ENCODE peak calls at places on chromosomes 3 and 15, in ten cellular contexts. Z is IMR-90, U is testis, A is body of pancreas, L is colonic mucosa, I is left ventricle myocardium inferior, G is A549, Q is stomach, O is BE2C, H is heart left ventricle. Y is an unnamed sample.
A peak's percentile ranks its signal among the peaks of the same experiment; 100 is the strongest.

GRCh38 chr3:179606534-179607085 is 2.0 kb downstream of the NDUFB5 start:
- DNase-seq in Z (no peak), U (no peak), A (no peak), L (no peak), I (no peak), G (no peak), Q (no peak), O (no peak), H (no peak), Y (no peak)

GRCh38 chr3:120587326-120587840 is 8.8 kb upstream of the NDUFB4 start:
- DNase-seq in Z (no peak), U (no peak), A (no peak), L (no peak), I (no peak), G (no peak), Q (no peak), O (no peak), H (no peak), Y (no peak)

GRCh38 chr3:194305356-194306108 is 45.6 kb downstream of the CPN2 start:
- DNase-seq in Z (no peak), U (no peak), A (no peak), L (no peak), I (no peak), G (no peak), Q (no peak), O (no peak), H (peak; percentile 5), Y (peak; percentile 40)

GRCh38 chr15:98933376-98933775 is 74.2 kb downstream of the PGPEP1L start:
- DNase-seq in Z (no peak), U (no peak), A (no peak), L (no peak), I (no peak), G (no peak), Q (no peak), O (no peak), H (no peak), Y (no peak)

GRCh38 chr15:37035349-37035748 is 65.0 kb downstream of the MEIS2 start:
- DNase-seq in Z (peak; percentile 66), U (no peak), A (no peak), L (no peak), I (no peak), G (no peak), Q (no peak), O (no peak), H (no peak), Y (no peak)

GRCh38 chr3:134527037-134527436 is 41.2 kb downstream of the CEP63 start:
- DNase-seq in Z (peak; percentile 18), U (no peak), A (no peak), L (no peak), I (no peak), G (peak; percentile 5), Q (no peak), O (peak; percentile 21), H (no peak), Y (no peak)

GRCh38 chr3:51498871-51499790 is 684 bp downstream of the DCAF1 start:
- DNase-seq in Z (peak; percentile 89), U (peak; percentile 97), A (peak; percentile 96), L (peak; percentile 98), I (peak; percentile 95), G (peak; percentile 94), Q (peak; percentile 97), O (peak; percentile 87), H (peak; percentile 96), Y (peak; percentile 97)

GRCh38 chr3:17833786-17834559 is 91.5 kb upstream of the TBC1D5 start:
- DNase-seq in Z (no peak), U (no peak), A (no peak), L (no peak), I (no peak), G (no peak), Q (no peak), O (no peak), H (no peak), Y (no peak)

GRCh38 chr3:34011171-34012101 is 213.0 kb downstream of the PDCD6IP start:
- DNase-seq in Z (peak; percentile 63), U (no peak), A (no peak), L (no peak), I (no peak), G (peak; percentile 51), Q (no peak), O (no peak), H (no peak), Y (no peak)

GRCh38 chr3:34015204-34016142 is 217.0 kb downstream of the PDCD6IP start:
- DNase-seq in Z (peak; percentile 39), U (no peak), A (no peak), L (no peak), I (no peak), G (peak; percentile 41), Q (no peak), O (no peak), H (no peak), Y (no peak)

GRCh38 chr3:34012102-34012461 is 213.7 kb downstream of the PDCD6IP start:
- DNase-seq in Z (peak; percentile 100), U (no peak), A (no peak), L (no peak), I (no peak), G (peak; percentile 97), Q (no peak), O (no peak), H (no peak), Y (no peak)

GRCh38 chr3:34016925-34017592 is 218.6 kb downstream of the PDCD6IP start:
- DNase-seq in Z (no peak), U (no peak), A (no peak), L (no peak), I (no peak), G (no peak), Q (no peak), O (no peak), H (no peak), Y (no peak)

DNA sequence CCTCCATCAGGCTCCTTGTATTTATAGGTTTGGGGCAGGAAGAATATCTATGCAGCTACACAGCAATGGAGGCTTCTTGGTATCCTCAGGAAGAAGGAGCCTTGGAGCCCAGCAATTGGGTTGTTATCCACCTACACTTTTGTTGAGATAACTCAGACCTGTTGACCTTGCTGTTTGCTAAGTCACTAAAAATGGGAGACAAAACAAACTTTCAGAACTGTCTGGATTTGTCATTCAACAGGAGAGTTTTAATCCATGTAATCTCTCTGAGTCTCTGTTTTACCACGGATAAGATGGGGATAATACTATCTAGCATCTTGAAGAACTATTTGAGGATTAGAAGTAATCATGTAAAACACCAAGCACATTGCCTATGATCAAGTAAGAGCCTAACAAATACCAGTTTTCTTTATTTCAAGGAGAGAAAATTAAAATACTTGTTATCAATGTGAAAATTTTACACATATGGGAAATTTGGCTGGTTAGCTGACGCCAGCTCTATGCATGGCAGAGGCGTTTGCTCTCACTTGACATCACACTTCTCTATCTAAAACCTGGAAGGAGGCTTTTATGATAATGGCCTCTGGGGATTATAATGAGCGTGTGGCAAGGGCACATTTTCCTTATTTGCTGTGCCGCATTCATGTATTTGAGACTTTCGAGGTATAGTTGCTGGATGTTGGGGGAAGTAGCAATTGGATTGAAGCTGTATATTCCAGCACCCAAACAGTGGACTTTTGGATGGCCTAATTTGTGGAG is 215.6 kb downstream of the PDCD6IP start:
- DNase-seq in Z (no peak), U (no peak), A (no peak), L (no peak), I (no peak), G (peak; percentile 22), Q (no peak), O (no peak), H (no peak), Y (no peak)
- TF ChIP-seq CTCF in Z (no peak), U (no peak), A (no peak), L (no peak), I (no peak), G (no peak), Q (no peak), O (no peak), H (no peak), Y (no peak)

GRCh38 chr15:74397239-74398068 is 30.0 kb upstream of the CYP11A1 start:
- DNase-seq in Z (no peak), U (no peak), A (no peak), L (no peak), I (no peak), G (no peak), Q (no peak), O (no peak), H (no peak), Y (no peak)

GRCh38 chr15:74396445-74397238 is 29.2 kb upstream of the CYP11A1 start:
- DNase-seq in Z (peak; percentile 89), U (no peak), A (no peak), L (no peak), I (no peak), G (peak; percentile 69), Q (peak; percentile 52), O (no peak), H (no peak), Y (no peak)

GRCh38 chr15:74394090-74394846 is 26.8 kb upstream of the CYP11A1 start:
- DNase-seq in Z (no peak), U (no peak), A (no peak), L (no peak), I (no peak), G (no peak), Q (no peak), O (no peak), H (no peak), Y (no peak)

GRCh38 chr15:74396146-74396438 is 28.6 kb upstream of the CYP11A1 start:
- DNase-seq in Z (no peak), U (no peak), A (no peak), L (no peak), I (no peak), G (no peak), Q (no peak), O (no peak), H (no peak), Y (no peak)

GRCh38 chr15:74395319-74396145 is 28.1 kb upstream of the CYP11A1 start:
- DNase-seq in Z (no peak), U (no peak), A (no peak), L (no peak), I (no peak), G (no peak), Q (no peak), O (no peak), H (no peak), Y (no peak)
- H3K4me1 ChIP-seq in Z (peaks cover 44% of the 10 kb centered on the region), U (peaks cover 9% of the 10 kb centered on the region), A (no peaks in the 10 kb centered on the region), L (no peaks in the 10 kb centered on the region), I (peaks cover 5% of the 10 kb centered on the region), G (peaks cover 22% of the 10 kb centered on the region), Q (peaks cover 9% of the 10 kb centered on the region), O (no peaks in the 10 kb centered on the region), H (no peaks in the 10 kb centered on the region), Y (no peaks in the 10 kb centered on the region)

GRCh38 chr3:141379250-141379872 is 11.1 kb downstream of the ZBTB38 start:
- DNase-seq in Z (no peak), U (no peak), A (no peak), L (no peak), I (no peak), G (no peak), Q (no peak), O (no peak), H (no peak), Y (no peak)

GRCh38 chr3:141380279-141380678 is 12.0 kb downstream of the ZBTB38 start:
- DNase-seq in Z (no peak), U (no peak), A (no peak), L (no peak), I (no peak), G (no peak), Q (no peak), O (no peak), H (no peak), Y (no peak)

GRCh38 chr3:141378556-141378955 is 10.3 kb downstream of the ZBTB38 start:
- DNase-seq in Z (no peak), U (no peak), A (no peak), L (no peak), I (no peak), G (no peak), Q (no peak), O (no peak), H (no peak), Y (no peak)

GRCh38 chr3:141382571-141382970 is 14.3 kb downstream of the ZBTB38 start:
- DNase-seq in Z (no peak), U (no peak), A (no peak), L (no peak), I (no peak), G (no peak), Q (no peak), O (no peak), H (no peak), Y (no peak)

GRCh38 chr3:141380987-141381386 is 12.7 kb downstream of the ZBTB38 start:
- DNase-seq in Z (no peak), U (no peak), A (no peak), L (no peak), I (no peak), G (no peak), Q (no peak), O (no peak), H (no peak), Y (no peak)
- TF ChIP-seq CTCF in Z (no peak), U (no peak), A (no peak), L (no peak), I (no peak), G (no peak), Q (no peak), O (no peak), H (no peak), Y (no peak)

GRCh38 chr3:41213563-41213962 is 14.3 kb downstream of the CTNNB1 start:
- DNase-seq in Z (no peak), U (no peak), A (no peak), L (no peak), I (no peak), G (no peak), Q (no peak), O (no peak), H (no peak), Y (no peak)

GRCh38 chr3:41216993-41217392 is 17.7 kb downstream of the CTNNB1 start:
- DNase-seq in Z (no peak), U (no peak), A (no peak), L (no peak), I (no peak), G (no peak), Q (no peak), O (no peak), H (no peak), Y (no peak)

GRCh38 chr3:41212088-41212487 is 12.8 kb downstream of the CTNNB1 start:
- DNase-seq in Z (no peak), U (no peak), A (no peak), L (no peak), I (no peak), G (no peak), Q (no peak), O (no peak), H (no peak), Y (no peak)

GRCh38 chr3:41221278-41221677 is 22.0 kb downstream of the CTNNB1 start:
- DNase-seq in Z (no peak), U (no peak), A (no peak), L (no peak), I (no peak), G (no peak), Q (no peak), O (no peak), H (no peak), Y (no peak)

GRCh38 chr3:41216422-41216821 is 17.1 kb downstream of the CTNNB1 start:
- DNase-seq in Z (no peak), U (no peak), A (no peak), L (no peak), I (no peak), G (no peak), Q (no peak), O (no peak), H (no peak), Y (no peak)
- H3K4me1 ChIP-seq in Z (peaks cover 2% of the 10 kb centered on the region), U (no peaks in the 10 kb centered on the region), A (peaks cover 63% of the 10 kb centered on the region), L (peaks cover 3% of the 10 kb centered on the region), I (peaks cover 98% of the 10 kb centered on the region), G (peaks cover 70% of the 10 kb centered on the region), Q (peaks cover 69% of the 10 kb centered on the region), O (peaks cover 3% of the 10 kb centered on the region), H (peaks cover 23% of the 10 kb centered on the region), Y (peaks cover 70% of the 10 kb centered on the region)

Y was measured in upper lobe of right lung.